ENCODE peak calls at places on chromosomes 3 and 15, in five cellular contexts. F, H, I, Z and L are unnamed samples.

GRCh38 chr3:21526461-21526860 is 224.5 kb downstream of the ZNF385D start:
- DNase-seq in F (no peak), H (peak), I (no peak), Z (no peak), L (no peak)

GRCh38 chr15:57334257-57334656 is 42.0 kb upstream of the CGNL1 start:
- DNase-seq in F (no peak), H (peak), I (peak), Z (no peak), L (no peak)

GRCh38 chr3:11705049-11705448 is 61.3 kb upstream of the VGLL4 start:
- DNase-seq in F (no peak), H (peak), I (peak), Z (no peak), L (no peak)

GRCh38 chr3:101381809-101382208 is 61.4 kb upstream of the IMPG2 start:
- DNase-seq in F (peak), H (peak), I (peak), Z (no peak), L (peak)

GRCh38 chr3:47495886-47496285 is 17.6 kb downstream of the ELP6 start:
- DNase-seq in F (no peak), H (no peak), I (no peak), Z (no peak), L (no peak)

GRCh38 chr15:67914537-67915373 is 74.9 kb upstream of the RNU6-1 start:
- DNase-seq in F (peak), H (peak), I (peak), Z (no peak), L (no peak)

GRCh38 chr15:33907326-33907725 is 61.0 kb upstream of the CHRM5 start:
- DNase-seq in F (no peak), H (no peak), I (no peak), Z (no peak), L (no peak)

GRCh38 chr3:123285479-123285878 is 83.7 kb downstream of the SEC22A start:
- DNase-seq in F (no peak), H (no peak), I (no peak), Z (no peak), L (no peak)

GRCh38 chr15:80694624-80695098 is 449 bp upstream of the ABHD17C start:
- DNase-seq in F (peak), H (peak), I (peak), Z (no peak), L (peak)

GRCh38 chr3:124903896-124904879 is 17.0 kb upstream of the ITGB5 start:
- DNase-seq in F (no peak), H (no peak), I (no peak), Z (no peak), L (no peak)

GRCh38 chr3:146513386-146514051 is 30.9 kb downstream of the PLSCR1 start:
- DNase-seq in F (no peak), H (no peak), I (peak), Z (no peak), L (no peak)

GRCh38 chr15:27492021-27492621 is 521.1 kb downstream of the GABRG3 start:
- DNase-seq in F (no peak), H (no peak), I (peak), Z (no peak), L (no peak)

GRCh38 chr3:136171097-136171542 is 25.0 kb downstream of the MSL2 start:
- DNase-seq in F (no peak), H (no peak), I (peak), Z (no peak), L (no peak)

GRCh38 chr3:150613034-150613433 is 9.9 kb downstream of the SELENOT start:
- DNase-seq in F (no peak), H (no peak), I (no peak), Z (no peak), L (no peak)

GRCh38 chr3:134253475-134254231 is 3.0 kb upstream of the RYK start:
- DNase-seq in F (no peak), H (peak), I (peak), Z (no peak), L (peak)

GRCh38 chr3:150169279-150169970 is 198.7 kb upstream of the PFN2 start:
- DNase-seq in F (no peak), H (no peak), I (no peak), Z (no peak), L (no peak)

GRCh38 chr3:119894195-119894594 is 112.3 kb downstream of the NR1I2 start:
- DNase-seq in F (no peak), H (peak), I (no peak), Z (no peak), L (no peak)

GRCh38 chr15:61457050-61457733 is 228.1 kb upstream of the RORA start:
- DNase-seq in F (no peak), H (no peak), I (no peak), Z (no peak), L (no peak)

GRCh38 chr15:69016021-69016595 is 1.6 kb downstream of the NOX5 start:
- DNase-seq in F (no peak), H (no peak), I (no peak), Z (no peak), L (no peak)
- H3K4me3 ChIP-seq in F (no peak), H (no peak), I (no peak), Z (no peak), L (no peak)

GRCh38 chr3:188282871-188283270 is 128.9 kb downstream of the LPP start:
- DNase-seq in F (no peak), H (no peak), I (no peak), Z (no peak), L (no peak)

GRCh38 chr3:188278717-188279324 is 124.9 kb downstream of the LPP start:
- DNase-seq in F (no peak), H (no peak), I (no peak), Z (no peak), L (no peak)

GRCh38 chr3:188280627-188281026 is 126.7 kb downstream of the LPP start:
- DNase-seq in F (no peak), H (no peak), I (peak), Z (no peak), L (no peak)

GRCh38 chr3:188276366-188276765 is 122.4 kb downstream of the LPP start:
- DNase-seq in F (no peak), H (no peak), I (no peak), Z (no peak), L (no peak)

GRCh38 chr3:188279696-188280398 is 125.9 kb downstream of the LPP start:
- DNase-seq in F (no peak), H (no peak), I (peak), Z (no peak), L (no peak)
- TF ChIP-seq CTCF in F (no peak), H (no peak), I (no peak), Z (no peak), L (no peak)

DNA sequence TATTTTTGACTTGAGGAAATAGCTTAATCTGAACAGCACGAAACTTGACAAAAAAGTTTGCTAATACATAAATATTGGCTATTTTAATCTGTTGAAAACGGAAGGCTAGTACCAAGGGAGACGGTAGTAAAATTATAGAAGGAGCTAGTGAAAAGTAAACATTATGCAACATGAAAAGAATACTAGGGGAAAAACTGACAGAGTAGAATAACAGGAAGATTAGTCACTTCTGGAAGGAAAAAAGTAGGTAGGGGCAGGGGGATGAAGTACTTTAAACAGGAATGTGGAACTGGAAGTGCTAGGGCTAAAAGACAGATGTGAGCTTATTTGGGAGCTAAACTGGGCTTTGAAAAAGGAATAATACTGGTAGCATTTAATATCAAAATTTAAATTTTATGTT is 60.1 kb downstream of the MBNL1 start:
- DNase-seq in F (peak), H (peak), I (peak), Z (no peak), L (no peak)
- H3K4me3 ChIP-seq in F (peak), H (no peak), I (no peak), Z (no peak), L (no peak)

GRCh38 chr15:49059491-49059890 is 13.2 kb upstream of the SECISBP2L start:
- DNase-seq in F (no peak), H (no peak), I (no peak), Z (no peak), L (no peak)

GRCh38 chr15:49058559-49058958 is 12.3 kb upstream of the SECISBP2L start:
- DNase-seq in F (no peak), H (no peak), I (no peak), Z (no peak), L (no peak)

GRCh38 chr15:49063402-49064280 is 17.4 kb upstream of the SECISBP2L start:
- DNase-seq in F (no peak), H (peak), I (no peak), Z (no peak), L (no peak)

GRCh38 chr15:49062900-49063299 is 16.7 kb upstream of the SECISBP2L start:
- DNase-seq in F (no peak), H (no peak), I (no peak), Z (no peak), L (no peak)

DNA sequence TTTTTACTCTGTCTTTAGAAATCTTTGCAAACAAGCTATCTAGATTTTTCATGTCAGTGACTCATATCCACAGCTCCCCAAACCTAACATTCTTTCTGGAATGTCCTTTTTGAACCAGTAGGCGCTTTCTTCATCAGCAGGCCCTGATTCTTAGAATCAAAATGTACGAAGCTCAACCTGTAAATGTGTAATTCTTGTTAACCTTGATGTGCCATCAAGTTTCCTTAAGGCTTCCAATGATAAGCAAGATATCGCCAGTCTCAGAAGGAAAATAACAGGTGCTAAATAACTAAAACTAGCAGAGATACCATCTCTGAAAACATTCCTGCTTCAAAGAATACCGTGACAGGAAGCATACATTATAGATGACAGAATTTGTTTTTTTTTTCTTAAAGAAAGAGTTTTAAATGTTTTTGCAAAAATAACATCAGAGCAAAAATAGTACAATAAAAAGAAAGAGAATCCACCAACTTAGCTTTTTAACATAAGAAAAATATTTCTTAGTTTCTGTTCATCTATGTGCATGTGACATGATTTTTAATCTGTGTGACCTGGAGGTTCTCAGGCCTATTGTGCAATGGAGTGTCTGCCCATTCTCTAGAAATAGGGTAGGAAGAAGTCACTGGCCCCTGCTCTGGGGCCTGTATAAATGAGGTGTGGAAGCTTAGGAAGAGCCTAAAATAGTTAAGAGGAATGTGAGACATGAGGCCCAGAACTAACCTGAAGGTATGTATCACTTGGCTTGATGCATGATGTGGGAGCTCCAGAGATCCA is 14.7 kb upstream of the SECISBP2L start:
- DNase-seq in F (no peak), H (no peak), I (peak), Z (no peak), L (no peak)
- TF ChIP-seq CTCF in F (no peak), H (no peak), I (no peak), Z (no peak), L (no peak)

GRCh38 chr3:126184465-126185000 is 4.1 kb upstream of the ALDH1L1 start:
- DNase-seq in F (peak), H (no peak), I (no peak), Z (no peak), L (no peak)

GRCh38 chr3:126179825-126180476 is 435 bp downstream of the ALDH1L1 start:
- DNase-seq in F (no peak), H (no peak), I (no peak), Z (no peak), L (no peak)

GRCh38 chr3:126186271-126186670 is 5.9 kb upstream of the ALDH1L1 start:
- DNase-seq in F (no peak), H (no peak), I (no peak), Z (no peak), L (no peak)

GRCh38 chr3:126180477-126181397 is at the start of gene ALDH1L1:
- DNase-seq in F (no peak), H (peak), I (peak), Z (peak), L (no peak)

GRCh38 chr3:126181398-126181725 is 976 bp upstream of the ALDH1L1 start:
- DNase-seq in F (no peak), H (no peak), I (no peak), Z (no peak), L (no peak)
- H3K4me3 ChIP-seq in F (no peak), H (no peak), I (peak), Z (peak), L (no peak)

GRCh38 chr3:39406368-39407258 is at the start of gene RPSA:
- DNase-seq in F (peak), H (peak), I (peak), Z (peak), L (peak)

GRCh38 chr3:39408493-39409372 is 2.2 kb downstream of the RPSA start:
- DNase-seq in F (no peak), H (no peak), I (no peak), Z (no peak), L (peak)

GRCh38 chr3:39409514-39410136 is 3.1 kb downstream of the RPSA start:
- DNase-seq in F (no peak), H (no peak), I (no peak), Z (no peak), L (no peak)

GRCh38 chr3:39407259-39407629 is 724 bp downstream of the RPSA start:
- DNase-seq in F (no peak), H (peak), I (no peak), Z (no peak), L (no peak)

DNA sequence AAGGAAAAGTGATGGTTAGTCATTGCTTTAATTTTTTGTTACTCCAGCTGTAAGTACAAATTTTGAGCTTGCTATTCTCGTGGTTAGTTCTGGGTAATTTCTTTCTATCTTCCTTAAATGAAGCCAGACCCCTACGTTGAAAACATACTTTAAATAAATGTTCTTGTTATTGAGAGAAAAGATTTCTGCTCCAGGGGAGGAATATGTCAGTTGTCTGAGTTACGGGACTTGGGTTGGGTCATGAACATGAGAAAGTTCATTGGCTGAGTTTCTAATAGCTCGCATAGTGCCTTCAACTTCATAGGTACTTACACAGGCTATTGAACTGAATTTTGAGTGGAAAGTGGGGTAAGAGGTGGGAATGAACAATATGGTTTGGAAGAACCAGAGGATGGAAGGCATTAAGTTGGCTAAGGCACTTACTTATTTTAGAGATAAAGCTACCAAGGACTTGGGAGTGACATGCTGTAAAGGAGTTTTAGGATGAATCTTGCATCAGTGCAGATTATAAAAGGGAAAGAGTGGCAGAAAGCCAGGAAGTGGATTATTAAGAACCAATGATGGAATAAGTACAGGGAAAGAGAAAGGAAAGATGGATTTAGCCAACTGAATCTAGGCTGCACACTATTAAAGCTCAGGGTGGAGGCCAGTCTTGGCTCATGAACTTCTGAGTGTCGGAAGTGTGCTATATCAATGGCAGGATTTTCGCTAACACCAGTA is 1.4 kb downstream of the RPSA start:
- DNase-seq in F (no peak), H (no peak), I (no peak), Z (no peak), L (no peak)
- TF ChIP-seq CTCF in F (no peak), H (no peak), I (no peak), Z (no peak), L (no peak)